ENCODE peak calls at places on chromosomes 6 and 20, in four cellular contexts. Y is K562, Q is SK-N-SH, K is GM12878. J is an unnamed sample.
A peak's percentile ranks its signal among the peaks of the same experiment; 100 is the strongest.

GRCh38 chr6:114000066-114000465 is 29.1 kb upstream of the HDAC2 start:
- DNase-seq in Y (no peak), K (no peak), Q (no peak), J (no peak)

GRCh38 chr6:21756487-21756886 is 162.9 kb downstream of the SOX4 start:
- DNase-seq in Q (no peak), K (no peak), Y (no peak), J (no peak)

GRCh38 chr6:31717499-31718222 is 2.5 kb downstream of the LY6G6D start:
- DNase-seq in K (no peak), Y (peak; percentile 90), Q (no peak), J (peak; percentile 71)

GRCh38 chr6:5302220-5302946 is 41.1 kb downstream of the FARS2 start:
- DNase-seq in Q (peak; percentile 12), K (peak; percentile 92), Y (peak; percentile 48), J (no peak)

GRCh38 chr6:131182991-131183425 is 47.7 kb downstream of the AKAP7 start:
- DNase-seq in Q (no peak), K (no peak), Y (no peak), J (no peak)

GRCh38 chr20:5528719-5529256 is 212.0 kb upstream of the PROKR2 start:
- DNase-seq in Y (peak; percentile 61), K (peak; percentile 75), Q (peak; percentile 70), J (peak; percentile 60)

GRCh38 chr6:74287932-74288331 is 591.9 kb downstream of the CD109 start:
- DNase-seq in K (no peak), Q (no peak), Y (no peak), J (no peak)

GRCh38 chr20:1469925-1470571 is 3.4 kb upstream of the NSFL1C start:
- DNase-seq in K (peak; percentile 39), Q (peak; percentile 63), Y (peak; percentile 49), J (peak; percentile 83)

GRCh38 chr6:53734473-53735299 is 60.1 kb upstream of the LRRC1 start:
- DNase-seq in Y (no peak), K (peak; percentile 26), Q (peak; percentile 9), J (peak; percentile 72)

GRCh38 chr20:25294459-25295385 is 46.8 kb downstream of the PYGB start:
- DNase-seq in K (no peak), Y (peak; percentile 78), Q (peak; percentile 95), J (peak; percentile 85)

GRCh38 chr20:2326046-2326445 is 30.2 kb downstream of the TGM3 start:
- DNase-seq in Q (no peak), Y (no peak), K (no peak), J (no peak)

GRCh38 chr6:89239338-89239737 is 22.2 kb upstream of the GABRR1 start:
- DNase-seq in K (no peak), Y (peak; percentile 20), Q (peak; percentile 34), J (peak; percentile 32)

GRCh38 chr6:45843848-45844521 is 171.7 kb downstream of the CLIC5 start:
- DNase-seq in Q (no peak), K (no peak), Y (no peak), J (no peak)

GRCh38 chr20:49325981-49326380 is 48.1 kb upstream of the ZNFX1 start:
- DNase-seq in Q (no peak), Y (no peak), K (no peak), J (no peak)

GRCh38 chr20:33399924-33400323 is 1.4 kb downstream of the CDK5RAP1 start:
- DNase-seq in K (no peak), Q (no peak), Y (no peak), J (no peak)

GRCh38 chr6:149499066-149499465 is 14.3 kb upstream of the ZC3H12D start:
- DNase-seq in Y (no peak), K (no peak), Q (no peak), J (no peak)

GRCh38 chr20:59938221-59938620 is 1.9 kb downstream of the PPP1R3D start:
- DNase-seq in Y (no peak), K (no peak), Q (no peak), J (no peak)

GRCh38 chr6:15249371-15250019 is 3.6 kb downstream of the JARID2 start:
- DNase-seq in Y (no peak), K (no peak), Q (no peak), J (no peak)

GRCh38 chr20:35297153-35297552 is 4.9 kb upstream of the FAM83C start:
- DNase-seq in K (no peak), Q (no peak), Y (no peak), J (no peak)

GRCh38 chr6:153170511-153170910 is 39.4 kb upstream of the RGS17 start:
- DNase-seq in K (no peak), Y (no peak), Q (no peak), J (no peak)

GRCh38 chr20:63544958-63545516 is 2.5 kb downstream of the SRMS start:
- DNase-seq in K (no peak), Q (no peak), Y (no peak), J (no peak)

GRCh38 chr6:45791600-45792168 is 224.0 kb downstream of the CLIC5 start:
- DNase-seq in K (no peak), Q (no peak), Y (no peak), J (no peak)

GRCh38 chr20:18380908-18381529 is 85.8 kb downstream of the DZANK1 start:
- DNase-seq in K (no peak), Y (no peak), Q (no peak), J (peak; percentile 50)

GRCh38 chr6:111207141-111207858 is 120.0 kb downstream of the SLC16A10 start:
- DNase-seq in K (no peak), Y (no peak), Q (no peak), J (no peak)

GRCh38 chr6:155349956-155350355 is 35.7 kb upstream of the TFB1M start:
- DNase-seq in Y (no peak), Q (no peak), K (no peak), J (no peak)

GRCh38 chr20:62370115-62370806 is 3.1 kb upstream of the LAMA5 start:
- DNase-seq in Q (no peak), K (no peak), Y (peak; percentile 48), J (no peak)

GRCh38 chr6:25601797-25602679 is 50.0 kb upstream of the SCGN start:
- DNase-seq in Q (peak; percentile 49), K (no peak), Y (peak; percentile 35), J (no peak)

GRCh38 chr20:57498425-57499400 is 26.2 kb downstream of the CTCFL start:
- DNase-seq in Y (no peak), Q (peak; percentile 60), K (no peak), J (peak; percentile 54)

GRCh38 chr6:106608080-106608668 is 21.1 kb downstream of the RTN4IP1 start:
- DNase-seq in Q (peak; percentile 51), K (peak; percentile 40), Y (peak; percentile 55), J (no peak)

GRCh38 chr20:44570369-44570768 is 12.0 kb upstream of the PKIG start:
- DNase-seq in Y (no peak), Q (no peak), K (no peak), J (no peak)

GRCh38 chr20:13102237-13102636 is 93.5 kb downstream of the SPTLC3 start:
- DNase-seq in Q (no peak), K (no peak), Y (no peak), J (no peak)

GRCh38 chr20:13102689-13103088 is 93.9 kb downstream of the SPTLC3 start:
- DNase-seq in Y (no peak), Q (no peak), K (no peak), J (no peak)

GRCh38 chr20:13105071-13105470 is 96.3 kb downstream of the SPTLC3 start:
- DNase-seq in Y (no peak), K (no peak), Q (no peak), J (no peak)

GRCh38 chr20:13101701-13102100 is 92.9 kb downstream of the SPTLC3 start:
- DNase-seq in K (no peak), Y (no peak), Q (no peak), J (no peak)

DNA sequence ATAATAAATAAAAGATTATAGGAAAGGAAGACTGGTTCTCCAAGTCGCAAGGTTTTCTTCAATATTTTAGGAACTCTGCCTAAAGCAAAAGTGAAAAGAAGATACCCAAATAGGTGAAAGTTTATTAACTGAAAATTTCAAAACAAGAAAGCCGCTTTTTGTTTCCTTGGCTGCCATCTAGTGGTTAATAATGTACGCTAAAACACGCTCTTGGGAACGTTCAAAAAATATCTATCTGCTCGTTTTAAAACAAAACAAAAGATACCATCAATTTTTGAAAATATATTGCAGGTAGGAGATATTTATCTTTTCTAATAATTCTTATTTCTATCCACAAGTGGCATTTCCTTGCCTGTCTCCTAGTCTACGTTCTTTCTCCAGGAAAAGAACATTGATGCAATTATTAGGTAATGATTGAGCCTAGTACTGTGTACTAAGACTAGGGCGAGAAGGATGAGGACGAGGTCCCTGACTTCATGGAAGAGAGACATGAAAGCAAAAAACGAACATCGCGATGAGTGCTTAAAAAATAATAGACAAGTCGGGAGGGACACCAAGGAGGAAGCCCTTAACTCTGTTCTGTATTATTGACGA is 97.2 kb downstream of the SPTLC3 start:
- DNase-seq in K (no peak), Y (peak; percentile 8), Q (peak; percentile 7), J (no peak)
- TF ChIP-seq USF1 in K (no peak), Y (no peak), Q (no peak), J (no peak)

DNA sequence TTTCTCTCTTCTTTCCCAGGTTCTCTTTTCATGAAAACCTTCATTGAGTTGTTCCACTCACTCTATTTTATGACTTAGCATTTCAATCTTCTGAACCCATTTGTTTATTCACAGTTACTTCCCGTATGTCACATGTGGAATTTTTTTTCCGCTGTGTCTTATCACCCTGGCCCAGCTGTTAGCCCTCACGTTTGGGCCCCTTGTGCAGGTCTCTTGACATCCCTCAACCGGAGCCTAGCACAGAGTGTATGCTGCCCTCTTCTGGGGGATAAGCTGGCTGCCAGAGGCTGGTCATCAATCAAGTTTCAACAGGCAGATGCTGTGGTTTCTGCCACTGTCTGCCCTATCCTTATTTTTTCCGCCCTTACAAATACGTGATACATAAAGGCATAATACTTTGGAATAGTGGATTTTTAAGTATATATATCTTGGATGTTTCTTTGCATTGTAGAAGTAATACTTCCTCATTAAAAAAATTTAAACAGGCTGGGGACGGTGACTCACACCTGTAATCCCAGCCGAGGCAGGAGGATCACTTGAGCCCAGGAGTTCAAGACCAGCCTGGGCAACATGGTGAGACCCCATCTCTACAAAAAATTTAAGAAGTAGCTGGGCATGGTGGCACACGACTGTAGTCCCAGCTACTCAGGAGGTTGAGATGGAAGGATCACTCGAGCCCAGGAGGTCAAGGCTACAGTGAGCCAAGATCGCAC is 38.8 kb upstream of the RNF8 start:
- DNase-seq in Y (peak; percentile 98), K (no peak), Q (peak; percentile 29), J (peak; percentile 61)
- TF ChIP-seq USF1 in Y (peak; percentile 91), K (no peak), Q (no peak), J (no peak)

DNA sequence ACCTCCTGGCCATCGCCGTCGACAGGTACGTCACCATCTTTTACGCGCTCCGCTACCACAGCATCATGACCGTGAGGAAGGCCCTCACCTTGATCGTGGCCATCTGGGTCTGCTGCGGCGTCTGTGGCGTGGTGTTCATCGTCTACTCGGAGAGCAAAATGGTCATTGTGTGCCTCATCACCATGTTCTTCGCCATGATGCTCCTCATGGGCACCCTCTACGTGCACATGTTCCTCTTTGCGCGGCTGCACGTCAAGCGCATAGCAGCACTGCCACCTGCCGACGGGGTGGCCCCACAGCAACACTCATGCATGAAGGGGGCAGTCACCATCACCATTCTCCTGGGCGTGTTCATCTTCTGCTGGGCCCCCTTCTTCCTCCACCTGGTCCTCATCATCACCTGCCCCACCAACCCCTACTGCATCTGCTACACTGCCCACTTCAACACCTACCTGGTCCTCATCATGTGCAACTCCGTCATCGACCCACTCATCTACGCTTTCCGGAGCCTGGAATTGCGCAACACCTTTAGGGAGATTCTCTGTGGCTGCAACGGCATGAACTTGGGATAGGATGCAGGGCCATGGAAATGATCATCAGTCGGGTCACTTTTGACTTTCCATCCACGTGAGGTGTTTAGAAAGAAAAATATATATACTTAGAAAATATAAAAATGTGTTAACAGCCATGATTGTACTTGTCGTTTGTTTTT is 868 bp downstream of the MC3R start:
- DNase-seq in Q (peak; percentile 31), K (no peak), Y (peak; percentile 60), J (peak; percentile 17)
- TF ChIP-seq USF1 in Q (no peak), K (no peak), Y (no peak), J (no peak)

DNA sequence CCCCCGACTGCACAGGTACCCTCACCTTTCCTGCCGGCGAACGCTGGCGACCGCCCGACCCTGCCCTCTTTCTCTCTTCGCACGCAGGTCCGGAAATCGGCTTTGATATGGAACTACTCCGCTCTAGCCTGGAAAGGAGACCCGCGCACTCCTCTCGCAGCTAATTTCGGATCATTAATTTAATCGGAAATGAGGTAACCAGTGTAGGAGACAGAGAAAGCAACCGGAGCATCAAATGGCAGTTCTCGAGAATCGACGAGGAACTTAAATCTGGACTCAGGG is 946 bp upstream of the ATXN1 start:
- DNase-seq in K (no peak), Q (no peak), Y (no peak), J (no peak)
- TF ChIP-seq USF1 in K (no peak), Q (no peak), Y (no peak), J (no peak)